ENCODE peak calls at places on chromosome 9, in nine cellular contexts. One of them, this sample, is unnamed.

GRCh38 chr9:96877269-96877668 is 23.0 kb upstream of the ZNF782 start:
- DNase-seq in GOT3: no peak
- DNase-seq in mucosa of descending colon: no peak
- DNase-seq in HuH-7.5: no peak
- DNase-seq in activated T-cell treated with anti-CD3 and anti-CD28 coated beads for 1 hour: no peak
- DNase-seq in pons: no peak
- DNase-seq in NCI-H510A: no peak
- DNase-seq in naive thymus-derived CD8-positive, alpha-beta T cell: no peak
- DNase-seq in AG08395: no peak
- DNase-seq in this sample: no peak

GRCh38 chr9:70413427-70413797 is 1.0 kb downstream of the KLF9 start:
- DNase-seq in GOT3: no peak
- DNase-seq in mucosa of descending colon: no peak
- DNase-seq in HuH-7.5: peak; percentile 37
- DNase-seq in activated T-cell treated with anti-CD3 and anti-CD28 coated beads for 1 hour: no peak
- DNase-seq in pons: no peak
- DNase-seq in NCI-H510A: no peak
- DNase-seq in naive thymus-derived CD8-positive, alpha-beta T cell: peak; percentile 70
- DNase-seq in AG08395: peak; percentile 30
- DNase-seq in this sample: no peak

GRCh38 chr9:91857831-91858669 is 92.0 kb downstream of the ROR2 start:
- DNase-seq in GOT3: no peak
- DNase-seq in mucosa of descending colon: no peak
- DNase-seq in HuH-7.5: no peak
- DNase-seq in activated T-cell treated with anti-CD3 and anti-CD28 coated beads for 1 hour: no peak
- DNase-seq in pons: no peak
- DNase-seq in NCI-H510A: no peak
- DNase-seq in naive thymus-derived CD8-positive, alpha-beta T cell: no peak
- DNase-seq in AG08395: no peak
- DNase-seq in this sample: no peak

GRCh38 chr9:36207546-36208012 is 16.9 kb downstream of the CLTA start:
- DNase-seq in GOT3: no peak
- DNase-seq in mucosa of descending colon: no peak
- DNase-seq in HuH-7.5: no peak
- DNase-seq in activated T-cell treated with anti-CD3 and anti-CD28 coated beads for 1 hour: no peak
- DNase-seq in pons: no peak
- DNase-seq in NCI-H510A: no peak
- DNase-seq in naive thymus-derived CD8-positive, alpha-beta T cell: no peak
- DNase-seq in AG08395: peak; percentile 41
- DNase-seq in this sample: no peak

GRCh38 chr9:95940265-95940664 is 64.8 kb downstream of the ERCC6L2 start:
- DNase-seq in GOT3: no peak
- DNase-seq in mucosa of descending colon: no peak
- DNase-seq in HuH-7.5: no peak
- DNase-seq in activated T-cell treated with anti-CD3 and anti-CD28 coated beads for 1 hour: no peak
- DNase-seq in pons: no peak
- DNase-seq in NCI-H510A: no peak
- DNase-seq in naive thymus-derived CD8-positive, alpha-beta T cell: no peak
- DNase-seq in AG08395: no peak
- DNase-seq in this sample: no peak

GRCh38 chr9:121353246-121353975 is 16.6 kb downstream of the STOM start:
- DNase-seq in GOT3: no peak
- DNase-seq in mucosa of descending colon: no peak
- DNase-seq in HuH-7.5: no peak
- DNase-seq in activated T-cell treated with anti-CD3 and anti-CD28 coated beads for 1 hour: no peak
- DNase-seq in pons: peak; percentile 53
- DNase-seq in NCI-H510A: no peak
- DNase-seq in naive thymus-derived CD8-positive, alpha-beta T cell: no peak
- DNase-seq in AG08395: no peak
- DNase-seq in this sample: no peak

GRCh38 chr9:33187519-33188218 is 20.5 kb upstream of the B4GALT1 start:
- DNase-seq in GOT3: no peak
- DNase-seq in mucosa of descending colon: no peak
- DNase-seq in HuH-7.5: no peak
- DNase-seq in activated T-cell treated with anti-CD3 and anti-CD28 coated beads for 1 hour: no peak
- DNase-seq in pons: no peak
- DNase-seq in NCI-H510A: no peak
- DNase-seq in naive thymus-derived CD8-positive, alpha-beta T cell: no peak
- DNase-seq in AG08395: peak; percentile 78
- DNase-seq in this sample: peak; percentile 78

GRCh38 chr9:128253140-128253990 is 22.4 kb downstream of the GOLGA2 start:
- DNase-seq in GOT3: no peak
- DNase-seq in mucosa of descending colon: no peak
- DNase-seq in HuH-7.5: no peak
- DNase-seq in activated T-cell treated with anti-CD3 and anti-CD28 coated beads for 1 hour: no peak
- DNase-seq in pons: no peak
- DNase-seq in NCI-H510A: no peak
- DNase-seq in naive thymus-derived CD8-positive, alpha-beta T cell: no peak
- DNase-seq in AG08395: no peak
- DNase-seq in this sample: no peak

GRCh38 chr9:87682618-87683017 is 43.3 kb upstream of the CTSL start:
- DNase-seq in GOT3: no peak
- DNase-seq in mucosa of descending colon: no peak
- DNase-seq in HuH-7.5: no peak
- DNase-seq in activated T-cell treated with anti-CD3 and anti-CD28 coated beads for 1 hour: no peak
- DNase-seq in pons: no peak
- DNase-seq in NCI-H510A: no peak
- DNase-seq in naive thymus-derived CD8-positive, alpha-beta T cell: no peak
- DNase-seq in AG08395: no peak
- DNase-seq in this sample: no peak

GRCh38 chr9:133147412-133148271 is 16.1 kb downstream of the GBGT1 start:
- DNase-seq in GOT3: no peak
- DNase-seq in mucosa of descending colon: peak; percentile 85
- DNase-seq in HuH-7.5: peak; percentile 96
- DNase-seq in activated T-cell treated with anti-CD3 and anti-CD28 coated beads for 1 hour: peak; percentile 80
- DNase-seq in pons: peak; percentile 59
- DNase-seq in NCI-H510A: peak; percentile 50
- DNase-seq in naive thymus-derived CD8-positive, alpha-beta T cell: peak; percentile 82
- DNase-seq in AG08395: peak; percentile 70
- DNase-seq in this sample: no peak

GRCh38 chr9:35484406-35484805 is 5.5 kb upstream of the RUSC2 start:
- DNase-seq in GOT3: no peak
- DNase-seq in mucosa of descending colon: no peak
- DNase-seq in HuH-7.5: no peak
- DNase-seq in activated T-cell treated with anti-CD3 and anti-CD28 coated beads for 1 hour: no peak
- DNase-seq in pons: no peak
- DNase-seq in NCI-H510A: no peak
- DNase-seq in naive thymus-derived CD8-positive, alpha-beta T cell: no peak
- DNase-seq in AG08395: no peak
- DNase-seq in this sample: no peak

GRCh38 chr9:135343733-135344522 is 135.7 kb upstream of the PPP1R26 start:
- DNase-seq in GOT3: no peak
- DNase-seq in mucosa of descending colon: peak; percentile 58
- DNase-seq in HuH-7.5: peak; percentile 79
- DNase-seq in activated T-cell treated with anti-CD3 and anti-CD28 coated beads for 1 hour: peak; percentile 36
- DNase-seq in pons: peak; percentile 12
- DNase-seq in NCI-H510A: no peak
- DNase-seq in naive thymus-derived CD8-positive, alpha-beta T cell: peak; percentile 22
- DNase-seq in AG08395: peak; percentile 71
- DNase-seq in this sample: no peak

GRCh38 chr9:136903041-136903554 is 16.8 kb downstream of the TRAF2 start:
- DNase-seq in GOT3: no peak
- DNase-seq in mucosa of descending colon: no peak
- DNase-seq in HuH-7.5: no peak
- DNase-seq in activated T-cell treated with anti-CD3 and anti-CD28 coated beads for 1 hour: no peak
- DNase-seq in pons: no peak
- DNase-seq in NCI-H510A: no peak
- DNase-seq in naive thymus-derived CD8-positive, alpha-beta T cell: no peak
- DNase-seq in AG08395: no peak
- DNase-seq in this sample: no peak

GRCh38 chr9:83707518-83707767 is 315 bp downstream of the UBQLN1 start:
- DNase-seq in GOT3: peak; percentile 67
- DNase-seq in mucosa of descending colon: no peak
- DNase-seq in HuH-7.5: peak; percentile 34
- DNase-seq in activated T-cell treated with anti-CD3 and anti-CD28 coated beads for 1 hour: no peak
- DNase-seq in pons: no peak
- DNase-seq in NCI-H510A: peak; percentile 68
- DNase-seq in naive thymus-derived CD8-positive, alpha-beta T cell: no peak
- DNase-seq in AG08395: peak; percentile 88
- DNase-seq in this sample: peak; percentile 28

GRCh38 chr9:103942652-103943051 is 151.5 kb upstream of the SMC2 start:
- DNase-seq in GOT3: no peak
- DNase-seq in mucosa of descending colon: no peak
- DNase-seq in HuH-7.5: no peak
- DNase-seq in activated T-cell treated with anti-CD3 and anti-CD28 coated beads for 1 hour: no peak
- DNase-seq in pons: no peak
- DNase-seq in NCI-H510A: peak; percentile 88
- DNase-seq in naive thymus-derived CD8-positive, alpha-beta T cell: no peak
- DNase-seq in AG08395: no peak
- DNase-seq in this sample: no peak

GRCh38 chr9:86075132-86075807 is 24.1 kb downstream of the GOLM1 start:
- DNase-seq in GOT3: no peak
- DNase-seq in mucosa of descending colon: no peak
- DNase-seq in HuH-7.5: no peak
- DNase-seq in activated T-cell treated with anti-CD3 and anti-CD28 coated beads for 1 hour: no peak
- DNase-seq in pons: no peak
- DNase-seq in NCI-H510A: no peak
- DNase-seq in naive thymus-derived CD8-positive, alpha-beta T cell: no peak
- DNase-seq in AG08395: no peak
- DNase-seq in this sample: no peak

GRCh38 chr9:116546711-116547581 is 140.2 kb upstream of the TRIM32 start:
- DNase-seq in GOT3: no peak
- DNase-seq in mucosa of descending colon: no peak
- DNase-seq in HuH-7.5: no peak
- DNase-seq in activated T-cell treated with anti-CD3 and anti-CD28 coated beads for 1 hour: no peak
- DNase-seq in pons: no peak
- DNase-seq in NCI-H510A: no peak
- DNase-seq in naive thymus-derived CD8-positive, alpha-beta T cell: no peak
- DNase-seq in AG08395: peak; percentile 20
- DNase-seq in this sample: no peak

GRCh38 chr9:112422417-112423148 is 42.7 kb downstream of the HSDL2 start:
- DNase-seq in GOT3: no peak
- DNase-seq in mucosa of descending colon: no peak
- DNase-seq in HuH-7.5: no peak
- DNase-seq in activated T-cell treated with anti-CD3 and anti-CD28 coated beads for 1 hour: no peak
- DNase-seq in pons: no peak
- DNase-seq in NCI-H510A: no peak
- DNase-seq in naive thymus-derived CD8-positive, alpha-beta T cell: no peak
- DNase-seq in AG08395: no peak
- DNase-seq in this sample: no peak

GRCh38 chr9:94746541-94747505 is 20.3 kb downstream of the AOPEP start:
- DNase-seq in GOT3: no peak
- DNase-seq in mucosa of descending colon: no peak
- DNase-seq in HuH-7.5: no peak
- DNase-seq in activated T-cell treated with anti-CD3 and anti-CD28 coated beads for 1 hour: no peak
- DNase-seq in pons: no peak
- DNase-seq in NCI-H510A: no peak
- DNase-seq in naive thymus-derived CD8-positive, alpha-beta T cell: no peak
- DNase-seq in AG08395: no peak
- DNase-seq in this sample: no peak

GRCh38 chr9:133913571-133914369 is 78.4 kb downstream of the VAV2 start:
- DNase-seq in GOT3: no peak
- DNase-seq in mucosa of descending colon: no peak
- DNase-seq in HuH-7.5: no peak
- DNase-seq in activated T-cell treated with anti-CD3 and anti-CD28 coated beads for 1 hour: no peak
- DNase-seq in pons: no peak
- DNase-seq in NCI-H510A: no peak
- DNase-seq in naive thymus-derived CD8-positive, alpha-beta T cell: no peak
- DNase-seq in AG08395: no peak
- DNase-seq in this sample: no peak

GRCh38 chr9:137797206-137798120 is 80.1 kb upstream of the CACNA1B start:
- DNase-seq in GOT3: no peak
- DNase-seq in mucosa of descending colon: no peak
- DNase-seq in HuH-7.5: no peak
- DNase-seq in activated T-cell treated with anti-CD3 and anti-CD28 coated beads for 1 hour: no peak
- DNase-seq in pons: no peak
- DNase-seq in NCI-H510A: peak; percentile 56
- DNase-seq in naive thymus-derived CD8-positive, alpha-beta T cell: no peak
- DNase-seq in AG08395: no peak
- DNase-seq in this sample: no peak

GRCh38 chr9:128034821-128035764 is 32.0 kb downstream of the NAIF1 start:
- DNase-seq in GOT3: no peak
- DNase-seq in mucosa of descending colon: peak; percentile 79
- DNase-seq in HuH-7.5: peak; percentile 81
- DNase-seq in activated T-cell treated with anti-CD3 and anti-CD28 coated beads for 1 hour: peak; percentile 48
- DNase-seq in pons: peak; percentile 88
- DNase-seq in NCI-H510A: peak; percentile 58
- DNase-seq in naive thymus-derived CD8-positive, alpha-beta T cell: peak; percentile 70
- DNase-seq in AG08395: peak; percentile 93
- DNase-seq in this sample: peak; percentile 26

GRCh38 chr9:224540-225520 is 10.2 kb downstream of the DOCK8 start:
- DNase-seq in GOT3: no peak
- DNase-seq in mucosa of descending colon: no peak
- DNase-seq in HuH-7.5: no peak
- DNase-seq in activated T-cell treated with anti-CD3 and anti-CD28 coated beads for 1 hour: no peak
- DNase-seq in pons: no peak
- DNase-seq in NCI-H510A: no peak
- DNase-seq in naive thymus-derived CD8-positive, alpha-beta T cell: no peak
- DNase-seq in AG08395: no peak
- DNase-seq in this sample: no peak

GRCh38 chr9:134158753-134159392 is 5.5 kb downstream of the RNU6ATAC start:
- DNase-seq in GOT3: no peak
- DNase-seq in mucosa of descending colon: no peak
- DNase-seq in HuH-7.5: no peak
- DNase-seq in activated T-cell treated with anti-CD3 and anti-CD28 coated beads for 1 hour: no peak
- DNase-seq in pons: no peak
- DNase-seq in NCI-H510A: no peak
- DNase-seq in naive thymus-derived CD8-positive, alpha-beta T cell: no peak
- DNase-seq in AG08395: no peak
- DNase-seq in this sample: no peak

GRCh38 chr9:68515304-68516017 is 25.2 kb downstream of the TMEM252 start:
- DNase-seq in GOT3: no peak
- DNase-seq in mucosa of descending colon: no peak
- DNase-seq in HuH-7.5: no peak
- DNase-seq in activated T-cell treated with anti-CD3 and anti-CD28 coated beads for 1 hour: no peak
- DNase-seq in pons: no peak
- DNase-seq in NCI-H510A: no peak
- DNase-seq in naive thymus-derived CD8-positive, alpha-beta T cell: no peak
- DNase-seq in AG08395: no peak
- DNase-seq in this sample: peak; percentile 8

GRCh38 chr9:88258012-88258411 is 119.7 kb upstream of the SPATA31C2 start:
- DNase-seq in GOT3: no peak
- DNase-seq in mucosa of descending colon: no peak
- DNase-seq in HuH-7.5: no peak
- DNase-seq in activated T-cell treated with anti-CD3 and anti-CD28 coated beads for 1 hour: no peak
- DNase-seq in pons: peak; percentile 31
- DNase-seq in NCI-H510A: no peak
- DNase-seq in naive thymus-derived CD8-positive, alpha-beta T cell: no peak
- DNase-seq in AG08395: peak; percentile 88
- DNase-seq in this sample: peak; percentile 61

GRCh38 chr9:136644593-136645342 is 17.9 kb upstream of the EGFL7 start:
- DNase-seq in GOT3: no peak
- DNase-seq in mucosa of descending colon: peak; percentile 79
- DNase-seq in HuH-7.5: no peak
- DNase-seq in activated T-cell treated with anti-CD3 and anti-CD28 coated beads for 1 hour: peak; percentile 59
- DNase-seq in pons: peak; percentile 45
- DNase-seq in NCI-H510A: peak; percentile 64
- DNase-seq in naive thymus-derived CD8-positive, alpha-beta T cell: peak; percentile 69
- DNase-seq in AG08395: peak; percentile 92
- DNase-seq in this sample: no peak

GRCh38 chr9:89359018-89359417 is 40.7 kb downstream of the SECISBP2 start:
- DNase-seq in GOT3: no peak
- DNase-seq in mucosa of descending colon: no peak
- DNase-seq in HuH-7.5: no peak
- DNase-seq in activated T-cell treated with anti-CD3 and anti-CD28 coated beads for 1 hour: no peak
- DNase-seq in pons: peak; percentile 52
- DNase-seq in NCI-H510A: peak; percentile 43
- DNase-seq in naive thymus-derived CD8-positive, alpha-beta T cell: no peak
- DNase-seq in AG08395: no peak
- DNase-seq in this sample: no peak

GRCh38 chr9:81559197-81559596 is 130.2 kb downstream of the TLE1 start:
- DNase-seq in GOT3: no peak
- DNase-seq in mucosa of descending colon: no peak
- DNase-seq in HuH-7.5: no peak
- DNase-seq in activated T-cell treated with anti-CD3 and anti-CD28 coated beads for 1 hour: no peak
- DNase-seq in pons: no peak
- DNase-seq in NCI-H510A: no peak
- DNase-seq in naive thymus-derived CD8-positive, alpha-beta T cell: no peak
- DNase-seq in AG08395: no peak
- DNase-seq in this sample: no peak

GRCh38 chr9:120916573-120916972 is 10.0 kb downstream of the TRAF1 start:
- DNase-seq in GOT3: no peak
- DNase-seq in mucosa of descending colon: no peak
- DNase-seq in HuH-7.5: no peak
- DNase-seq in activated T-cell treated with anti-CD3 and anti-CD28 coated beads for 1 hour: no peak
- DNase-seq in pons: peak; percentile 50
- DNase-seq in NCI-H510A: no peak
- DNase-seq in naive thymus-derived CD8-positive, alpha-beta T cell: no peak
- DNase-seq in AG08395: peak; percentile 70
- DNase-seq in this sample: no peak

This sample was measured in GM04503.